ENCODE peak calls at places on chromosomes 4 and X, in seven cellular contexts. N, J, A, F, G, P and U are unnamed samples.

GRCh38 chr4:4420421-4420820 is 33.5 kb downstream of the NSG1 start:
- DNase-seq in N (no peak), P (no peak), G (no peak), J (no peak), A (no peak), F (no peak), U (no peak)

GRCh38 chr4:38157592-38157991 is 197.4 kb downstream of the PTTG2 start:
- DNase-seq in A (no peak), J (peak; percentile 47), F (no peak), P (peak; percentile 40), G (no peak), N (peak; percentile 25), U (no peak)

GRCh38 chrX:96407043-96407442 is 277.6 kb upstream of the DIAPH2 start:
- DNase-seq in G (no peak), N (no peak), A (no peak), F (peak; percentile 50), P (peak; percentile 51), J (peak; percentile 3), U (peak; percentile 70)

GRCh38 chr4:47462799-47463234 is 685 bp downstream of the COMMD8 start:
- DNase-seq in A (no peak), N (no peak), G (no peak), P (no peak), F (peak; percentile 15), J (no peak), U (no peak)

GRCh38 chr4:1115528-1116293 is 2.3 kb upstream of the RNF212 start:
- DNase-seq in P (no peak), N (no peak), G (no peak), F (no peak), J (peak; percentile 54), A (no peak), U (no peak)

GRCh38 chr4:146232131-146232722 is 17.9 kb downstream of the REELD1 start:
- DNase-seq in F (no peak), N (no peak), A (no peak), G (no peak), P (peak; percentile 52), J (no peak), U (no peak)

GRCh38 chrX:84876876-84877275 is 126.8 kb upstream of the APOOL start:
- DNase-seq in N (no peak), F (no peak), P (no peak), J (no peak), A (no peak), G (no peak), U (no peak)

GRCh38 chr4:7192252-7193039 is at the start of gene SORCS2:
- DNase-seq in P (peak; percentile 67), A (peak; percentile 65), J (peak; percentile 59), F (peak; percentile 90), N (peak; percentile 53), G (no peak), U (peak; percentile 54)

GRCh38 chr4:1294424-1294823 is 4.7 kb downstream of the MAEA start:
- DNase-seq in J (no peak), P (no peak), N (no peak), F (no peak), G (no peak), A (no peak), U (no peak)

GRCh38 chrX:38768079-38768478 is 33.2 kb upstream of the MID1IP1 start:
- DNase-seq in G (no peak), F (peak; percentile 56), A (no peak), N (peak; percentile 23), P (no peak), J (peak; percentile 8), U (no peak)

GRCh38 chrX:129091097-129091496 is 432.2 kb downstream of the SMARCA1 start:
- DNase-seq in P (no peak), G (no peak), N (no peak), J (no peak), F (no peak), A (no peak), U (no peak)

GRCh38 chr4:24137963-24138601 is 248.2 kb upstream of the PPARGC1A start:
- DNase-seq in J (no peak), A (no peak), F (peak; percentile 1), N (no peak), P (peak; percentile 24), G (no peak), U (peak; percentile 37)

DNA sequence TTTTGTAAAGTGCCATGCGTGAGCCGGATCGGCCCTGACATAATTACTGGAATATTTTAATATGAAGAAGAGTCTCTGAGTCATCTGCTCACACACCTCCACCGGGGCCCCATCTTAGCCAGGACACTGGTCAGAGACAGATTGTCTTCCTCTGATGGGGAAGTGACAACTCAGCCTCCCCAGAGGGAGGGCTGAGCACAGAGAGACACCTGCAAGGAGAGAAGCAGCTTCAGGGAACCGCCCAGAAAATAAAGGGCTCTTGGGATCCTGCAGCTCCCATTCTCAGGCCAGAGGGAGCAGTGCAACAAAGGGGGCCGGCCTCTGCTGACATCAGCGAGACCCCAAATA is 88.5 kb downstream of the DCTD start:
- DNase-seq in F (no peak), J (no peak), N (no peak), P (no peak), G (no peak), A (no peak), U (no peak)
- H3K4me1 ChIP-seq in F (no peaks in the 10 kb centered on the region), J (no peaks in the 10 kb centered on the region), N (peaks cover 3% of the 10 kb centered on the region), P (no peaks in the 10 kb centered on the region), G (no peaks in the 10 kb centered on the region), A (peaks cover 19% of the 10 kb centered on the region), U (no peaks in the 10 kb centered on the region)

DNA sequence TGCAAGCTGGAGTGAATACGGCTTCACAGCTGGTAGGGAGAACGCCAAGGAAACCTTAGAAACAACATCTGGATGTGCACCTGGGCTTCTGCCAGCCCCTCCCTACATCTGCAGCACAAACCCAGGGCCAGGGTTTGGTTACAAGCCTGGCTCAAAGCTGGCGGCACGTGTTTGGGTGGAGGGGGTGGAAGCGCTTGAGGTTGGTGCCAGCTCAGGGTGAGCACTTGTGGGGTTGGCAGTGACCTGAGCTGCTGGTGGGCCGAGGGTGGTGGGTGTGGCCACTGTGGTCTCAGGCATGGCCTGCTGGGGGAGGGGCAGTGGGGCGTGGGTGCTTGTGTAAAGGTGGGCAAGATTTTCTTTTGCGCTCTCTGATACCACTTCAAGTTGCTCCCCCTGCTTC is 15.6 kb downstream of the ELF4 start:
- DNase-seq in F (no peak), J (no peak), A (no peak), P (no peak), N (no peak), G (no peak), U (no peak)
- H3K4me1 ChIP-seq in F (peaks cover 13% of the 10 kb centered on the region), J (no peaks in the 10 kb centered on the region), A (no peaks in the 10 kb centered on the region), P (peaks cover 39% of the 10 kb centered on the region), N (peaks cover 47% of the 10 kb centered on the region), G (no peaks in the 10 kb centered on the region), U (no peaks in the 10 kb centered on the region)

GRCh38 chr4:42627887-42628646 is 28.8 kb downstream of the ATP8A1 start:
- DNase-seq in F (no peak), N (no peak), P (peak; percentile 81), G (no peak), A (no peak), J (peak; percentile 88), U (no peak)

GRCh38 chr4:42633605-42634388 is 23.1 kb downstream of the ATP8A1 start:
- DNase-seq in F (no peak), J (no peak), N (no peak), P (no peak), G (no peak), A (no peak), U (no peak)

GRCh38 chr4:42632653-42633382 is 24.1 kb downstream of the ATP8A1 start:
- DNase-seq in J (no peak), G (no peak), F (no peak), P (no peak), A (no peak), N (no peak), U (no peak)

GRCh38 chr4:42628740-42629139 is 28.2 kb downstream of the ATP8A1 start:
- DNase-seq in G (no peak), J (no peak), F (no peak), N (no peak), A (no peak), P (no peak), U (no peak)

DNA sequence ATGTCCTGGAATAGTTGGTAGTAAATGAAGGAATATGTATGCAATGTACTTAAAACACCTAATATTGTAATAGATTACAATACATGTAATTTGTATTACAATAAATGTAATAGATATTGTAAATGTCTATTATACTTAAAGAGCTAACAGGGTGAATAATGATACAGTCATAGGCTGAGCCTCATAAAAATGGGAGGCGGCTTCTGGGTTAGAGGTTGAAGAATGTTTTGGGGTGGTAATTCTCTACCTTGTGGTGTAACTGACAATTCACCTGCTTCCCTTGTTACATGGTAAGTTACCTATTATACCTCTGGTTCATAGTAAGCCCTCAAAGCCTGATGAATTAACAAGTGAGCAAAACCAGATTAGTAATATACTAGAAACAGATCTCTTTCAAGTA is 26.0 kb downstream of the ATP8A1 start:
- DNase-seq in A (no peak), J (no peak), G (no peak), F (no peak), P (no peak), N (no peak), U (no peak)
- H3K4me1 ChIP-seq in A (peaks cover 2% of the 10 kb centered on the region), J (peaks cover 13% of the 10 kb centered on the region), G (peaks cover 20% of the 10 kb centered on the region), F (peaks cover 22% of the 10 kb centered on the region), P (peaks cover 10% of the 10 kb centered on the region), N (no peaks in the 10 kb centered on the region), U (no peaks in the 10 kb centered on the region)

GRCh38 chr4:176769519-176769918 is 23.2 kb downstream of the VEGFC start:
- DNase-seq in P (no peak), G (no peak), F (peak; percentile 83), J (no peak), A (no peak), N (no peak), U (no peak)

GRCh38 chr4:176761872-176762271 is 30.9 kb downstream of the VEGFC start:
- DNase-seq in P (no peak), J (no peak), G (no peak), A (no peak), F (no peak), N (no peak), U (no peak)

GRCh38 chr4:176762661-176763308 is 29.9 kb downstream of the VEGFC start:
- DNase-seq in J (no peak), P (no peak), G (no peak), A (no peak), N (no peak), F (no peak), U (no peak)

GRCh38 chr4:176767183-176767582 is 25.5 kb downstream of the VEGFC start:
- DNase-seq in F (peak; percentile 34), J (no peak), P (no peak), N (no peak), A (no peak), G (no peak), U (no peak)
- H3K4me1 ChIP-seq in F (peaks cover 20% of the 10 kb centered on the region), J (no peaks in the 10 kb centered on the region), P (no peaks in the 10 kb centered on the region), N (no peaks in the 10 kb centered on the region), A (no peaks in the 10 kb centered on the region), G (no peaks in the 10 kb centered on the region), U (no peaks in the 10 kb centered on the region)